ENCODE peak calls at places on chromosomes 13 and 19, in eight cellular contexts. One of them, this sample, is unnamed. For H3K4me1, the result is how much of the 10 kb centered on the place peaks cover.

GRCh38 chr19:55526216-55527196 is 10.4 kb downstream of the SBK2 start:
- DNase-seq in hepatocyte: peak
- DNase-seq in breast epithelium: peak
- DNase-seq in lower lobe of right lung: peak
- DNase-seq in Peyer's patch: no peak
- DNase-seq in pancreas: peak
- DNase-seq in transverse colon: peak
- DNase-seq in IMR-90: peak
- DNase-seq in this sample: peak

GRCh38 chr13:105773241-105773640 is 762.2 kb downstream of the EFNB2 start:
- DNase-seq in lower lobe of right lung: no peak
- DNase-seq in hepatocyte: no peak
- DNase-seq in breast epithelium: no peak
- DNase-seq in transverse colon: no peak
- DNase-seq in pancreas: no peak
- DNase-seq in Peyer's patch: no peak
- DNase-seq in IMR-90: no peak
- DNase-seq in this sample: no peak

GRCh38 chr19:3975637-3976087 is 4.8 kb upstream of the DAPK3 start:
- DNase-seq in pancreas: no peak
- DNase-seq in hepatocyte: no peak
- DNase-seq in breast epithelium: no peak
- DNase-seq in IMR-90: no peak
- DNase-seq in transverse colon: no peak
- DNase-seq in lower lobe of right lung: no peak
- DNase-seq in Peyer's patch: no peak
- DNase-seq in this sample: no peak

GRCh38 chr13:108926848-108927247 is 297.4 kb downstream of the MYO16 start:
- DNase-seq in IMR-90: no peak
- DNase-seq in pancreas: no peak
- DNase-seq in Peyer's patch: no peak
- DNase-seq in transverse colon: no peak
- DNase-seq in hepatocyte: no peak
- DNase-seq in lower lobe of right lung: no peak
- DNase-seq in breast epithelium: no peak
- DNase-seq in this sample: no peak

GRCh38 chr19:35774274-35775045 is 904 bp upstream of the ARHGAP33 start:
- DNase-seq in hepatocyte: no peak
- DNase-seq in lower lobe of right lung: no peak
- DNase-seq in breast epithelium: no peak
- DNase-seq in Peyer's patch: no peak
- DNase-seq in transverse colon: no peak
- DNase-seq in IMR-90: no peak
- DNase-seq in pancreas: no peak
- DNase-seq in this sample: no peak

GRCh38 chr13:75196112-75196855 is 285.7 kb downstream of the TBC1D4 start:
- DNase-seq in Peyer's patch: no peak
- DNase-seq in IMR-90: peak
- DNase-seq in hepatocyte: no peak
- DNase-seq in breast epithelium: no peak
- DNase-seq in transverse colon: no peak
- DNase-seq in lower lobe of right lung: no peak
- DNase-seq in pancreas: no peak
- DNase-seq in this sample: no peak

GRCh38 chr13:23081246-23081645 is 99.5 kb upstream of the SGCG start:
- DNase-seq in IMR-90: peak
- DNase-seq in breast epithelium: no peak
- DNase-seq in pancreas: no peak
- DNase-seq in Peyer's patch: no peak
- DNase-seq in hepatocyte: no peak
- DNase-seq in lower lobe of right lung: no peak
- DNase-seq in transverse colon: no peak
- DNase-seq in this sample: no peak

GRCh38 chr19:47227347-47228167 is 3.4 kb downstream of the BBC3 start:
- DNase-seq in IMR-90: peak
- DNase-seq in transverse colon: peak
- DNase-seq in hepatocyte: peak
- DNase-seq in lower lobe of right lung: peak
- DNase-seq in pancreas: peak
- DNase-seq in Peyer's patch: peak
- DNase-seq in breast epithelium: peak
- DNase-seq in this sample: peak

GRCh38 chr19:54009440-54009839 is 18.0 kb downstream of the CACNG6 start:
- DNase-seq in IMR-90: no peak
- DNase-seq in breast epithelium: no peak
- DNase-seq in pancreas: no peak
- DNase-seq in Peyer's patch: no peak
- DNase-seq in transverse colon: no peak
- DNase-seq in hepatocyte: no peak
- DNase-seq in lower lobe of right lung: no peak
- DNase-seq in this sample: no peak

GRCh38 chr13:51225034-51225433 is 2.8 kb downstream of the FAM124A start:
- DNase-seq in IMR-90: no peak
- DNase-seq in lower lobe of right lung: no peak
- DNase-seq in Peyer's patch: no peak
- DNase-seq in hepatocyte: no peak
- DNase-seq in pancreas: no peak
- DNase-seq in transverse colon: no peak
- DNase-seq in breast epithelium: no peak
- DNase-seq in this sample: no peak

GRCh38 chr13:72808917-72809500 is 27.1 kb downstream of the PIBF1 start:
- DNase-seq in Peyer's patch: no peak
- DNase-seq in hepatocyte: peak
- DNase-seq in breast epithelium: no peak
- DNase-seq in IMR-90: peak
- DNase-seq in transverse colon: no peak
- DNase-seq in pancreas: no peak
- DNase-seq in lower lobe of right lung: no peak
- DNase-seq in this sample: no peak

GRCh38 chr19:9523885-9524474 is 14.5 kb downstream of the ZNF426 start:
- DNase-seq in lower lobe of right lung: no peak
- DNase-seq in Peyer's patch: no peak
- DNase-seq in IMR-90: no peak
- DNase-seq in transverse colon: no peak
- DNase-seq in pancreas: no peak
- DNase-seq in hepatocyte: no peak
- DNase-seq in breast epithelium: no peak
- DNase-seq in this sample: no peak

GRCh38 chr19:48997972-48998371 is 4.3 kb downstream of the RUVBL2 start:
- DNase-seq in lower lobe of right lung: peak
- DNase-seq in breast epithelium: no peak
- DNase-seq in IMR-90: peak
- DNase-seq in Peyer's patch: peak
- DNase-seq in hepatocyte: peak
- DNase-seq in transverse colon: peak
- DNase-seq in pancreas: no peak
- DNase-seq in this sample: no peak

GRCh38 chr19:45117167-45117594 is 24.2 kb downstream of the PPP1R37 start:
- DNase-seq in lower lobe of right lung: peak
- DNase-seq in Peyer's patch: peak
- DNase-seq in IMR-90: peak
- DNase-seq in transverse colon: peak
- DNase-seq in hepatocyte: peak
- DNase-seq in breast epithelium: no peak
- DNase-seq in pancreas: no peak
- DNase-seq in this sample: no peak

GRCh38 chr13:29771247-29771646 is 79.2 kb downstream of the UBL3 start:
- DNase-seq in pancreas: no peak
- DNase-seq in breast epithelium: no peak
- DNase-seq in lower lobe of right lung: no peak
- DNase-seq in IMR-90: peak
- DNase-seq in transverse colon: no peak
- DNase-seq in hepatocyte: peak
- DNase-seq in Peyer's patch: no peak
- DNase-seq in this sample: no peak

GRCh38 chr13:105334211-105334610 is 1201.3 kb downstream of the EFNB2 start:
- DNase-seq in transverse colon: no peak
- DNase-seq in Peyer's patch: no peak
- DNase-seq in breast epithelium: no peak
- DNase-seq in IMR-90: peak
- DNase-seq in lower lobe of right lung: no peak
- DNase-seq in pancreas: no peak
- DNase-seq in hepatocyte: no peak
- DNase-seq in this sample: no peak

GRCh38 chr13:43285891-43286602 is 262.7 kb downstream of the DNAJC15 start:
- DNase-seq in breast epithelium: no peak
- DNase-seq in hepatocyte: no peak
- DNase-seq in transverse colon: no peak
- DNase-seq in lower lobe of right lung: no peak
- DNase-seq in IMR-90: peak
- DNase-seq in pancreas: no peak
- DNase-seq in Peyer's patch: no peak
- DNase-seq in this sample: no peak

GRCh38 chr13:39600766-39601165 is 2.2 kb downstream of the LHFPL6 start:
- DNase-seq in hepatocyte: no peak
- DNase-seq in transverse colon: no peak
- DNase-seq in Peyer's patch: no peak
- DNase-seq in pancreas: no peak
- DNase-seq in breast epithelium: no peak
- DNase-seq in IMR-90: no peak
- DNase-seq in lower lobe of right lung: no peak
- DNase-seq in this sample: peak

GRCh38 chr19:15584541-15585115 is 30.4 kb upstream of the CYP4F8 start:
- DNase-seq in IMR-90: peak
- DNase-seq in breast epithelium: peak
- DNase-seq in transverse colon: peak
- DNase-seq in Peyer's patch: peak
- DNase-seq in pancreas: peak
- DNase-seq in lower lobe of right lung: peak
- DNase-seq in hepatocyte: peak
- DNase-seq in this sample: peak

GRCh38 chr19:15589760-15590451 is 25.1 kb upstream of the CYP4F8 start:
- DNase-seq in lower lobe of right lung: no peak
- DNase-seq in IMR-90: no peak
- DNase-seq in hepatocyte: no peak
- DNase-seq in transverse colon: no peak
- DNase-seq in breast epithelium: no peak
- DNase-seq in pancreas: no peak
- DNase-seq in Peyer's patch: no peak
- DNase-seq in this sample: no peak

GRCh38 chr19:15587663-15588062 is 27.4 kb upstream of the CYP4F8 start:
- DNase-seq in Peyer's patch: no peak
- DNase-seq in pancreas: peak
- DNase-seq in IMR-90: no peak
- DNase-seq in transverse colon: peak
- DNase-seq in breast epithelium: no peak
- DNase-seq in hepatocyte: no peak
- DNase-seq in lower lobe of right lung: peak
- DNase-seq in this sample: no peak

GRCh38 chr19:15583346-15583745 is 31.7 kb upstream of the CYP4F8 start:
- DNase-seq in Peyer's patch: no peak
- DNase-seq in breast epithelium: no peak
- DNase-seq in lower lobe of right lung: no peak
- DNase-seq in pancreas: no peak
- DNase-seq in IMR-90: no peak
- DNase-seq in transverse colon: no peak
- DNase-seq in hepatocyte: no peak
- DNase-seq in this sample: no peak

GRCh38 chr19:15584095-15584494 is 30.9 kb upstream of the CYP4F8 start:
- DNase-seq in lower lobe of right lung: no peak
- DNase-seq in hepatocyte: no peak
- DNase-seq in breast epithelium: no peak
- DNase-seq in IMR-90: no peak
- DNase-seq in Peyer's patch: no peak
- DNase-seq in pancreas: no peak
- DNase-seq in transverse colon: no peak
- DNase-seq in this sample: no peak
- H3K27ac ChIP-seq in lower lobe of right lung: no peak
- H3K27ac ChIP-seq in hepatocyte: no peak
- H3K27ac ChIP-seq in breast epithelium: no peak
- H3K27ac ChIP-seq in IMR-90: no peak
- H3K27ac ChIP-seq in Peyer's patch: no peak
- H3K27ac ChIP-seq in pancreas: no peak
- H3K27ac ChIP-seq in transverse colon: no peak
- H3K27ac ChIP-seq in this sample: no peak

DNA sequence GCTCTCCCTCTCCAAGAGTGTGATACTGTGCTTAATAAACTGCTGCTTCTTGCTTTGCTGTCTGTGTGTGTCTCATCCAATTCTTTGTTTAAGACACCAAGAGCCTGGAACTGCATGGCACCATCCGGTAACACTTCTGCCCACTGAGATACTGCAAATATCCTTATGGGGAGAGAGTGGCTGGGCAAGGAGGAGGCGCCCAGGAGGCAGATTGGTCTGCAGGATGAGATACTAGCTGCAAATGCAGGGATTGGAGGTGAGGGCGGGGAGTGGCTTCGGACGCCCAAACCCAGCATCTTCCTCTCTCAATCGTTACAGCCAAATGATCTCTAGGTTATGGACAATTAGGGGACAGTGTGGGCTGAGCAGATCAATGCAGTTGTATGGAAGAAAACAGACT is 1.7 kb upstream of the SIGLEC7 start:
- DNase-seq in pancreas: no peak
- DNase-seq in transverse colon: no peak
- DNase-seq in Peyer's patch: no peak
- DNase-seq in lower lobe of right lung: no peak
- DNase-seq in hepatocyte: no peak
- DNase-seq in breast epithelium: no peak
- DNase-seq in IMR-90: no peak
- DNase-seq in this sample: no peak
- TF ChIP-seq CTCF in pancreas: no peak
- TF ChIP-seq CTCF in transverse colon: no peak
- TF ChIP-seq CTCF in Peyer's patch: no peak
- TF ChIP-seq CTCF in lower lobe of right lung: no peak
- TF ChIP-seq CTCF in hepatocyte: no peak
- TF ChIP-seq CTCF in breast epithelium: no peak
- TF ChIP-seq CTCF in IMR-90: no peak
- TF ChIP-seq CTCF in this sample: no peak

DNA sequence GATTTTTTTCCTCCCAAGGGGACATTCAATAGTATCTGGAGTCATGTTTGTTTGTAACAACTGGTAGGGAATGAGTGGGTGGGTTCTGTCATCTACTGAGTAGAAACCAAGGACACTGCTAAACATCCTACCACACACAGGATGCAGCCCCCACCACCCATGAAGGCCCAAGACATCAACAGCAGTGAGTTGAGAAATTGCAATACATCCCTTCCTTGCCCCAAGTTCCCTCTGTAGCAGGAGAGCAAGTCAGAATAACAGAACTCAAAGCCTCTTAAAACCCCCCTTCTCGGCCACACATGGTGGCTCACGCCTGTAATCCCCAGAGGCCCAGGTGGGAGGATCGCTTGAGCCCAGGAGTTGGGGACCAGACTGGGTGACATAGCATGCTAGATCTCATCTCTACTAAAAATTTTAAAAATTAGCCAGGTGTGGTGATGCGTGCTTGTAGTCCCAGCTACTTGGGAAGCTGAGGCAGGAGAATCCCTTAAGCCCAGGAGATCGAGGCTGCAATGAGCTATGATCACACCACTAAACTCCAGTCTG is 2.4 kb upstream of the CYP2F1 start:
- DNase-seq in transverse colon: no peak
- DNase-seq in lower lobe of right lung: no peak
- DNase-seq in hepatocyte: no peak
- DNase-seq in breast epithelium: no peak
- DNase-seq in Peyer's patch: no peak
- DNase-seq in pancreas: no peak
- DNase-seq in IMR-90: no peak
- DNase-seq in this sample: no peak
- H3K4me1 ChIP-seq in transverse colon: under half
- H3K4me1 ChIP-seq in lower lobe of right lung: under half
- H3K4me1 ChIP-seq in hepatocyte: under half
- H3K4me1 ChIP-seq in breast epithelium: under half
- H3K4me1 ChIP-seq in Peyer's patch: under half
- H3K4me1 ChIP-seq in pancreas: under half
- H3K4me1 ChIP-seq in IMR-90: under half
- H3K4me1 ChIP-seq in this sample: under half

GRCh38 chr13:96285729-96286128 is 195.8 kb downstream of the HS6ST3 start:
- DNase-seq in pancreas: no peak
- DNase-seq in transverse colon: no peak
- DNase-seq in lower lobe of right lung: no peak
- DNase-seq in breast epithelium: no peak
- DNase-seq in hepatocyte: no peak
- DNase-seq in IMR-90: no peak
- DNase-seq in Peyer's patch: no peak
- DNase-seq in this sample: no peak
- H3K27ac ChIP-seq in pancreas: no peak
- H3K27ac ChIP-seq in transverse colon: no peak
- H3K27ac ChIP-seq in lower lobe of right lung: no peak
- H3K27ac ChIP-seq in breast epithelium: no peak
- H3K27ac ChIP-seq in hepatocyte: no peak
- H3K27ac ChIP-seq in IMR-90: no peak
- H3K27ac ChIP-seq in Peyer's patch: no peak
- H3K27ac ChIP-seq in this sample: no peak

This sample was measured in heart right ventricle.